ENCODE peak calls at places on chromosome 19, in six cellular contexts. H is stimulated activated naive CD8-positive, alpha-beta T cell treated with anti-CD3 and anti-CD28 coated beads, Interleukin-15, Interleukin-2, amounts not matched to agents 100 U/mL and 50 U/mL, for 24 hours; A is NCI-H2171 treated with DMSO at 0.1 percent for 48 hours; I is cardiac fibroblast; G is left ventricle myocardium inferior; K is EH. C is an unnamed sample.

GRCh38 chr19:41421314-41421713 is 5.9 kb downstream of the B3GNT8 start:
- DNase-seq in H (no peak), A (peak; percentile 49), I (no peak), G (no peak), K (no peak), C (no peak)

GRCh38 chr19:58001895-58002369 is 688 bp downstream of the ZNF606 start:
- DNase-seq in H (peak; percentile 19), A (peak; percentile 22), I (peak; percentile 35), G (no peak), K (peak; percentile 22), C (no peak)

GRCh38 chr19:16225279-16226183 is 27.8 kb downstream of the AP1M1 start:
- DNase-seq in H (no peak), A (no peak), I (no peak), G (no peak), K (no peak), C (no peak)

GRCh38 chr19:29285878-29286277 is 72.9 kb upstream of the UQCRFS1 start:
- DNase-seq in H (peak; percentile 7), A (no peak), I (no peak), G (no peak), K (no peak), C (no peak)

GRCh38 chr19:29681422-29682235 is 16.4 kb downstream of the PLEKHF1 start:
- DNase-seq in H (no peak), A (no peak), I (no peak), G (no peak), K (peak; percentile 32), C (no peak)

GRCh38 chr19:10968527-10969081 is 7.8 kb downstream of the SMARCA4 start:
- DNase-seq in H (no peak), A (peak; percentile 24), I (no peak), G (no peak), K (no peak), C (no peak)

GRCh38 chr19:18587962-18588610 is 512 bp upstream of the REX1BD start:
- DNase-seq in H (no peak), A (no peak), I (no peak), G (no peak), K (no peak), C (no peak)

GRCh38 chr19:32497386-32497785 is 83.6 kb upstream of the PDCD5 start:
- DNase-seq in H (no peak), A (no peak), I (no peak), G (no peak), K (no peak), C (no peak)

C was measured in putamen.